ENCODE peak calls at places on chromosomes 4 and X, in eight cellular contexts. I is RPMI8226; H is GM19239; K is central memory CD4-positive, alpha-beta T cell; U is suprapubic skin; D is iris pigment epithelial cell; W is T-helper 2 cell treated with Interferon-gamma antibody and Interleukin-4, amounts not matched to agents 5 μg/mL and 100 μg/mL, for 36 hours; C is progenitor cell of endocrine pancreas. V is an unnamed sample.

GRCh38 chr4:112523764-112524505 is 8.0 kb upstream of the NEUROG2 start:
- DNase-seq in K (peak; percentile 65), U (no peak), H (peak; percentile 59), D (no peak), I (peak; percentile 90), W (peak; percentile 66), C (peak; percentile 82), V (no peak)

GRCh38 chr4:174429701-174430100 is 92.6 kb downstream of the HPGD start:
- DNase-seq in U (no peak), H (no peak), K (no peak), D (peak; percentile 42), I (no peak), W (no peak), C (no peak), V (no peak)

GRCh38 chr4:158906073-158906472 is 137.2 kb downstream of the FNIP2 start:
- DNase-seq in I (no peak), C (no peak), K (peak; percentile 41), U (no peak), H (peak; percentile 9), D (no peak), W (no peak), V (no peak)

GRCh38 chr4:143625632-143626031 is 74.8 kb downstream of the FREM3 start:
- DNase-seq in D (no peak), W (no peak), C (no peak), U (no peak), I (no peak), K (no peak), H (no peak), V (no peak)

GRCh38 chr4:15451866-15452765 is 17.6 kb upstream of the CC2D2A start:
- DNase-seq in U (peak; percentile 73), I (no peak), C (no peak), H (no peak), K (no peak), W (no peak), D (peak; percentile 96), V (no peak)

GRCh38 chrX:24148118-24148517 is 1.4 kb upstream of the ZFX start:
- DNase-seq in H (no peak), K (peak; percentile 22), C (no peak), D (no peak), W (no peak), I (no peak), U (no peak), V (no peak)

GRCh38 chr4:146029147-146029546 is 90.5 kb upstream of the ZNF827 start:
- DNase-seq in U (no peak), D (peak; percentile 26), C (no peak), K (no peak), W (no peak), I (no peak), H (no peak), V (no peak)

GRCh38 chr4:149781150-149781549 is 34.5 kb downstream of the IQCM start:
- DNase-seq in H (no peak), W (no peak), I (no peak), C (no peak), K (no peak), D (peak; percentile 87), U (no peak), V (no peak)

GRCh38 chr4:84167089-84167488 is 332.0 kb downstream of the NKX6-1 start:
- DNase-seq in D (no peak), W (no peak), C (no peak), K (no peak), U (no peak), I (no peak), H (no peak), V (no peak)

GRCh38 chrX:153582896-153583295 is 16.0 kb downstream of the CCNQ start:
- DNase-seq in C (no peak), W (peak; percentile 58), K (peak; percentile 64), H (peak; percentile 78), D (peak; percentile 39), U (no peak), I (peak; percentile 55), V (no peak)

GRCh38 chrX:118698516-118699247 is 28.7 kb upstream of the IL13RA1 start:
- DNase-seq in K (no peak), W (no peak), D (peak; percentile 8), C (no peak), U (no peak), I (peak; percentile 9), H (no peak), V (no peak)

GRCh38 chr4:70737006-70737405 is 15.2 kb downstream of the RUFY3 start:
- DNase-seq in W (no peak), U (no peak), H (no peak), D (no peak), K (peak; percentile 28), C (no peak), I (no peak), V (no peak)

GRCh38 chr4:6085943-6086628 is 67.9 kb upstream of the C4orf50 start:
- DNase-seq in K (no peak), W (no peak), I (no peak), C (no peak), U (no peak), H (no peak), D (no peak), V (no peak)

GRCh38 chrX:11757729-11758399 is at the start of gene MSL3:
- DNase-seq in U (peak; percentile 75), I (peak; percentile 71), H (peak; percentile 25), K (peak; percentile 70), D (peak; percentile 60), C (peak; percentile 47), W (peak; percentile 52), V (no peak)

GRCh38 chr4:9146967-9147366 is 23.2 kb upstream of the FAM90A26 start:
- DNase-seq in W (no peak), U (no peak), C (no peak), K (no peak), H (no peak), I (no peak), D (no peak), V (no peak)

GRCh38 chr4:182206266-182206665 is 36.9 kb upstream of the TENM3 start:
- DNase-seq in C (no peak), I (no peak), D (no peak), K (no peak), U (no peak), W (no peak), H (no peak), V (no peak)

GRCh38 chr4:35106091-35106734 is 1138.1 kb downstream of the ARAP2 start:
- DNase-seq in W (no peak), U (no peak), K (no peak), H (no peak), D (no peak), I (no peak), C (no peak), V (no peak)

GRCh38 chr4:183300070-183300469 is 20.0 kb downstream of the CLDN22 start:
- DNase-seq in H (no peak), U (no peak), D (no peak), W (no peak), K (no peak), C (no peak), I (no peak), V (no peak)

GRCh38 chrX:130625381-130625780 is 223.6 kb downstream of the RBMX2 start:
- DNase-seq in W (no peak), H (no peak), I (no peak), U (no peak), K (no peak), D (peak; percentile 8), C (no peak), V (no peak)

GRCh38 chrX:28659269-28659668 is 72.0 kb downstream of the IL1RAPL1 start:
- DNase-seq in K (no peak), H (no peak), I (peak; percentile 3), C (no peak), D (no peak), U (no peak), W (no peak), V (no peak)

GRCh38 chr4:6042293-6043063 is 24.2 kb upstream of the C4orf50 start:
- DNase-seq in H (no peak), C (no peak), D (no peak), U (no peak), W (no peak), K (no peak), I (no peak), V (no peak)

GRCh38 chr4:55125087-55125721 is at the start of gene KDR:
- DNase-seq in D (peak; percentile 40), K (no peak), I (no peak), U (peak; percentile 57), W (no peak), H (no peak), C (peak; percentile 29), V (peak; percentile 25)

GRCh38 chr4:157713342-157713741 is 459.5 kb downstream of the GASK1B start:
- DNase-seq in U (no peak), C (no peak), W (no peak), I (no peak), K (no peak), H (no peak), D (no peak), V (no peak)

GRCh38 chr4:153232768-153233167 is 28.5 kb downstream of the TRIM2 start:
- DNase-seq in C (no peak), D (no peak), W (no peak), I (no peak), K (no peak), U (no peak), H (no peak), V (no peak)

GRCh38 chr4:7650606-7651400 is 216.1 kb upstream of the PSAPL1 start:
- DNase-seq in W (no peak), U (no peak), I (peak; percentile 12), C (no peak), H (no peak), K (no peak), D (peak; percentile 47), V (no peak)

V was measured in D721Med.